ENCODE peak calls at places on chromosome 14, in four cellular contexts. T is mesenchymal stem cell, R is AG04450, E is psoas muscle. Q is an unnamed sample.

GRCh38 chr14:60064491-60065072 is 27.1 kb upstream of the PCNX4 start:
- DNase-seq in T (peak; percentile 55), R (peak; percentile 3), E (no peak), Q (peak; percentile 44)

GRCh38 chr14:99515301-99516155 is 34.3 kb downstream of the CCNK start:
- DNase-seq in T (no peak), R (no peak), E (peak; percentile 48), Q (no peak)

GRCh38 chr14:58829594-58829993 is 191.8 kb downstream of the DACT1 start:
- DNase-seq in T (peak; percentile 74), R (no peak), E (no peak), Q (no peak)

GRCh38 chr14:71492346-71492745 is 439.9 kb upstream of the RGS6 start:
- DNase-seq in T (peak; percentile 62), R (peak; percentile 63), E (no peak), Q (no peak)

GRCh38 chr14:36915089-36915488 is 253.4 kb downstream of the PAX9 start:
- DNase-seq in T (no peak), R (no peak), E (no peak), Q (no peak)

GRCh38 chr14:65000868-65001600 is 14.3 kb downstream of the FNTB start:
- DNase-seq in T (no peak), R (no peak), E (no peak), Q (no peak)

GRCh38 chr14:102986810-102987579 is 64.5 kb downstream of the AMN start:
- DNase-seq in T (peak; percentile 71), R (peak; percentile 43), E (peak; percentile 48), Q (no peak)

GRCh38 chr14:35374273-35374681 is 30.3 kb downstream of the NFKBIA start:
- DNase-seq in T (peak; percentile 99), R (peak; percentile 88), E (peak; percentile 66), Q (no peak)

GRCh38 chr14:80237142-80237541 is 25.8 kb upstream of the DIO2 start:
- DNase-seq in T (no peak), R (no peak), E (no peak), Q (no peak)

GRCh38 chr14:28661171-28661772 is 105.3 kb upstream of the FOXG1 start:
- DNase-seq in T (peak; percentile 48), R (no peak), E (no peak), Q (no peak)

GRCh38 chr14:75200451-75200850 is 24.0 kb upstream of the TMED10 start:
- DNase-seq in T (no peak), R (no peak), E (no peak), Q (no peak)

GRCh38 chr14:63986789-63987533 is 134.2 kb downstream of the SYNE2 start:
- DNase-seq in T (peak; percentile 84), R (peak; percentile 16), E (no peak), Q (no peak)

GRCh38 chr14:68590233-68590535 is 202.7 kb downstream of the ZFP36L1 start:
- DNase-seq in T (no peak), R (no peak), E (no peak), Q (no peak)

GRCh38 chr14:106874365-106874764 is 1348.0 kb downstream of the TMEM121 start:
- DNase-seq in T (no peak), R (no peak), E (no peak), Q (no peak)

GRCh38 chr14:44657153-44657552 is 150.1 kb upstream of the FSCB start:
- DNase-seq in T (no peak), R (no peak), E (no peak), Q (no peak)

GRCh38 chr14:87309557-87309956 is 683.4 kb downstream of the GALC start:
- DNase-seq in T (peak; percentile 59), R (no peak), E (no peak), Q (no peak)

GRCh38 chr14:79186523-79186922 is 1016.4 kb downstream of the NRXN3 start:
- DNase-seq in T (peak; percentile 43), R (no peak), E (no peak), Q (no peak)

GRCh38 chr14:31895206-31895605 is 181.9 kb upstream of the ARHGAP5 start:
- DNase-seq in T (peak; percentile 76), R (peak; percentile 55), E (no peak), Q (no peak)

GRCh38 chr14:70315942-70316341 is 43.5 kb downstream of the COX16 start:
- DNase-seq in T (no peak), R (no peak), E (no peak), Q (no peak)

GRCh38 chr14:89921896-89922548 is 32.5 kb downstream of the EFCAB11 start:
- DNase-seq in T (peak; percentile 56), R (no peak), E (no peak), Q (no peak)

GRCh38 chr14:58626441-58626840 is 11.3 kb upstream of the DACT1 start:
- DNase-seq in T (peak; percentile 34), R (no peak), E (no peak), Q (no peak)

GRCh38 chr14:85565862-85566296 is 35.9 kb downstream of the FLRT2 start:
- DNase-seq in T (peak; percentile 89), R (no peak), E (no peak), Q (no peak)

GRCh38 chr14:104256025-104256424 is 117.6 kb downstream of the KIF26A start:
- DNase-seq in T (no peak), R (no peak), E (no peak), Q (no peak)

GRCh38 chr14:105529506-105530445 is 3.4 kb downstream of the TMEM121 start:
- DNase-seq in T (no peak), R (no peak), E (peak; percentile 49), Q (no peak)

GRCh38 chr14:32366256-32366655 is 37.2 kb downstream of the AKAP6 start:
- DNase-seq in T (peak; percentile 40), R (no peak), E (no peak), Q (no peak)

GRCh38 chr14:95043314-95043713 is 114.0 kb downstream of the DICER1 start:
- DNase-seq in T (no peak), R (no peak), E (no peak), Q (no peak)

GRCh38 chr14:89340200-89340667 is 76.8 kb downstream of the FOXN3 start:
- DNase-seq in T (peak; percentile 88), R (no peak), E (no peak), Q (no peak)

GRCh38 chr14:97185186-97185585 is 388.0 kb downstream of the VRK1 start:
- DNase-seq in T (no peak), R (no peak), E (no peak), Q (no peak)

GRCh38 chr14:98582276-98582675 is 689.7 kb downstream of the BCL11B start:
- DNase-seq in T (no peak), R (no peak), E (no peak), Q (no peak)

GRCh38 chr14:59707778-59708635 is 131.4 kb upstream of the CCDC175 start:
- DNase-seq in T (no peak), R (no peak), E (no peak), Q (no peak)

GRCh38 chr14:106459971-106460730 is 933.8 kb downstream of the TMEM121 start:
- DNase-seq in T (no peak), R (no peak), E (no peak), Q (peak; percentile 54)

GRCh38 chr14:71243697-71244096 is 336.4 kb downstream of the PCNX1 start:
- DNase-seq in T (peak; percentile 9), R (peak; percentile 69), E (no peak), Q (no peak)

GRCh38 chr14:104925214-104925899 is 678 bp downstream of the PLD4 start:
- DNase-seq in T (no peak), R (no peak), E (no peak), Q (no peak)

GRCh38 chr14:21240417-21240816 is 28.8 kb downstream of the HNRNPC start:
- DNase-seq in T (no peak), R (no peak), E (no peak), Q (no peak)

GRCh38 chr14:104431929-104432541 is 147.5 kb upstream of the C14orf180 start:
- DNase-seq in T (no peak), R (no peak), E (no peak), Q (no peak)

GRCh38 chr14:99182548-99183115 is 89.4 kb downstream of the BCL11B start:
- DNase-seq in T (no peak), R (no peak), E (no peak), Q (no peak)

GRCh38 chr14:106843951-106844483 is 1317.6 kb downstream of the TMEM121 start:
- DNase-seq in T (no peak), R (no peak), E (no peak), Q (peak; percentile 29)

DNA sequence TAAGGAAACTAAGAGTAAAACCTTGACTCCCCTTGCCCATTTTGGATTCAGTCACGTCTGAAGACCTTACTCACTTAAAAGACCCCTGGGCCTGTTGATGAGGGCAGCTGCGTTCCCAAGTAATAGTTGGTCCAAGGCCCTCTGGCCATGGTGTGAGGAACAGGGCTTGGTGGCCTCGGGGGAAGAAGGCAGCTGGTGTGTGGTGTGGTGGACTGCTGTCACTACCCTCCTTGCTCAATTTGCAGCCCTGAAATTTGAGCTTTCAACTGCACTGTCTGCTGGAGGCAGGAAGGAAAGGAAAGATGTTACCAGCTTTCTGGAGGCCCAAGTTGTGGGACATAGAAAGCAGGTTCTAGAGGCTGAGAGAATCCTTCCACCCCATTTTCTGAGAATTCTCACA is 128.2 kb downstream of the SLC38A6 start:
- DNase-seq in T (no peak), R (no peak), E (peak; percentile 71), Q (no peak)
- H3K9me3 ChIP-seq in T (no peaks in the 10 kb centered on the region), R (peaks cover 15% of the 10 kb centered on the region), E (no peaks in the 10 kb centered on the region), Q (no peaks in the 10 kb centered on the region)

GRCh38 chr14:76862546-76863282 is 36.5 kb downstream of the LRRC74A start:
- DNase-seq in T (no peak), R (no peak), E (no peak), Q (no peak)
- H3K4me3 ChIP-seq in T (no peak overlapping the region), R (no peak overlapping the region), E (no peak overlapping the region), Q (no peak overlapping the region)

GRCh38 chr14:20164462-20164861 is 25.8 kb downstream of the OR4N5 start:
- DNase-seq in T (no peak), R (no peak), E (no peak), Q (no peak)
- H3K9me3 ChIP-seq in T (peaks cover 49% of the 10 kb centered on the region), R (peaks cover 9% of the 10 kb centered on the region), E (peaks cover 4% of the 10 kb centered on the region), Q (peaks cover 17% of the 10 kb centered on the region)

DNA sequence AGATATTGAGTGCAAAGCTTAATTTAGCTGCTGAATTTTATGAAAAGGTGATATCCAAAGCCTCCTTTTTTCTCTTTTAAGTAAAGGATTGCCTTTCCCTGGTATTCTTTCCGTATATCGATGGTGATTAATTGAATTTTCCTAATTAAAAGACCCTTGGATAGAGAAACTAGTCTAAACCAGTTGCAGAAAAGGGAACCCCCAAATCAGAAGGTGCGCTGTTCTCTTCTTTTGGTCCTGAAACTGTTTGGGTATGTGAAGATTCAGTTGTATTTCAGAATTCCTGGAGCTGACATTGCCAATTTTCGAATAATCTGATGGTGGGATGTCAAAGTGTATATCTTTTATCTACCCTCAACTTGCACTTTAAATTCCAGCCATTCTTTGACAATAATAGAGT is 1.9 kb downstream of the GPHN start:
- DNase-seq in T (peak; percentile 9), R (no peak), E (no peak), Q (no peak)
- H3K4me3 ChIP-seq in T (no peak overlapping the region), R (peak overlapping the region; percentile 94), E (peak overlapping the region; percentile 91), Q (no peak overlapping the region)

DNA sequence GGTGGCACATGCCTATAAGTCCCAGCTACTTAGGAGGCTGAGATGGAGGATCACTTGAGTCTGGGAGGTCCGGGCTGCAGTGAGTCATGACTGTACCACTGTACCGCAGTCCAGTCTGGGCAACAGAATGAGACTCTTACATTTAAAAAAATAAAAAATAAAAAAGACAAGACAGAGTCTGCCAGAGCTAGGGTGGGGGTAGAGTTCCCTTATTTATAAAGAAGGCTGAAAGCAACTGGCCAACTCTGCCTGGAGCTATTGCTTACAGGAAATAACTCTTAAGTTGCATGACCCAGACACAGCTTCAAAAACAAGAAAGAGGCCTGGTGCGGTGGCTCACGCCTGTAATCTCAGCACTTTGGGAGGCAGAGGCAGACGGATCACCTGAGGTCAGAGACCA is 31.5 kb downstream of the NUMB start:
- DNase-seq in T (peak; percentile 91), R (no peak), E (no peak), Q (no peak)
- H3K9me3 ChIP-seq in T (no peaks in the 10 kb centered on the region), R (no peaks in the 10 kb centered on the region), E (no peaks in the 10 kb centered on the region), Q (no peaks in the 10 kb centered on the region)